ENCODE peak calls at places on chromosomes 11 and 22, in eight cellular contexts. D is aorta; K is CD4-positive, alpha-beta memory T cell; V is heart right ventricle; F is CD4-positive, CD25-positive, alpha-beta regulatory T cell; I is IMR-90; N is endothelial cell of umbilical vein; G is cardiac muscle cell. Y is an unnamed sample.

GRCh38 chr22:23825246-23825905 is 13.4 kb downstream of the DERL3 start:
- DNase-seq in D (peak; percentile 65), K (no peak), V (no peak), F (no peak), I (no peak), N (no peak), G (no peak), Y (no peak)

GRCh38 chr11:109552376-109552775 is 130.4 kb downstream of the C11orf87 start:
- DNase-seq in D (no peak), K (no peak), V (no peak), F (no peak), I (no peak), N (no peak), G (no peak), Y (no peak)

GRCh38 chr22:39439170-39439569 is 17.6 kb upstream of the MGAT3 start:
- DNase-seq in D (no peak), K (no peak), V (no peak), F (no peak), I (peak; percentile 76), N (no peak), G (no peak), Y (no peak)

GRCh38 chr11:102286292-102286691 is 31.0 kb upstream of the BIRC3 start:
- DNase-seq in D (no peak), K (no peak), V (no peak), F (no peak), I (no peak), N (no peak), G (no peak), Y (no peak)

GRCh38 chr22:50529416-50530279 is at the start of gene TYMP:
- DNase-seq in D (peak; percentile 90), K (peak; percentile 65), V (peak; percentile 85), F (peak; percentile 59), I (no peak), N (no peak), G (no peak), Y (peak; percentile 40)

GRCh38 chr11:133830931-133831907 is 14.1 kb downstream of the SPATA19 start:
- DNase-seq in D (no peak), K (no peak), V (no peak), F (no peak), I (no peak), N (no peak), G (no peak), Y (no peak)

GRCh38 chr22:47588583-47588970 is 826.1 kb downstream of the TBC1D22A start:
- DNase-seq in D (peak; percentile 13), K (no peak), V (no peak), F (no peak), I (no peak), N (no peak), G (no peak), Y (no peak)

GRCh38 chr11:98940913-98941312 is 79.8 kb upstream of the CNTN5 start:
- DNase-seq in D (no peak), K (no peak), V (no peak), F (no peak), I (no peak), N (no peak), G (peak; percentile 3), Y (peak; percentile 1)

GRCh38 chr11:65417702-65418430 is 4.7 kb upstream of the NEAT1 start:
- DNase-seq in D (peak; percentile 87), K (peak; percentile 35), V (peak; percentile 65), F (peak; percentile 44), I (peak; percentile 28), N (peak; percentile 26), G (peak; percentile 46), Y (peak; percentile 58)

GRCh38 chr11:39239553-39239952 is 2219.9 kb downstream of the LRRC4C start:
- DNase-seq in D (no peak), K (no peak), V (no peak), F (no peak), I (no peak), N (no peak), G (no peak), Y (no peak)

GRCh38 chr11:118529584-118530175 is 1.3 kb upstream of the TMEM25 start:
- DNase-seq in D (no peak), K (no peak), V (no peak), F (no peak), I (no peak), N (no peak), G (no peak), Y (no peak)

GRCh38 chr11:44791546-44791945 is 64.8 kb downstream of the TSPAN18 start:
- DNase-seq in D (peak; percentile 48), K (no peak), V (no peak), F (no peak), I (no peak), N (no peak), G (no peak), Y (no peak)

GRCh38 chr11:75072582-75072981 is 24.1 kb downstream of the OR2AT4 start:
- DNase-seq in D (no peak), K (no peak), V (no peak), F (no peak), I (no peak), N (no peak), G (no peak), Y (no peak)

GRCh38 chr22:45273452-45274075 is 11.2 kb upstream of the UPK3A start:
- DNase-seq in D (peak; percentile 63), K (no peak), V (no peak), F (no peak), I (no peak), N (no peak), G (no peak), Y (no peak)

GRCh38 chr11:23288001-23288783 is 427.9 kb upstream of the CCDC179 start:
- DNase-seq in D (no peak), K (no peak), V (no peak), F (no peak), I (peak; percentile 94), N (peak; percentile 10), G (no peak), Y (peak; percentile 10)

GRCh38 chr22:47586038-47586437 is 823.6 kb downstream of the TBC1D22A start:
- DNase-seq in D (peak; percentile 2), K (no peak), V (no peak), F (no peak), I (no peak), N (no peak), G (no peak), Y (no peak)

GRCh38 chr22:31106651-31107205 is 640 bp downstream of the SELENOM start:
- DNase-seq in D (no peak), K (no peak), V (no peak), F (no peak), I (peak; percentile 55), N (no peak), G (no peak), Y (peak; percentile 30)

GRCh38 chr11:116691779-116692178 is 81.0 kb downstream of the BUD13 start:
- DNase-seq in D (peak; percentile 78), K (peak; percentile 33), V (peak; percentile 25), F (peak; percentile 39), I (peak; percentile 6), N (peak; percentile 24), G (peak; percentile 63), Y (peak; percentile 39)

GRCh38 chr11:45848654-45849081 is 1.4 kb downstream of the CRY2 start:
- DNase-seq in D (no peak), K (no peak), V (no peak), F (no peak), I (no peak), N (no peak), G (no peak), Y (no peak)
- H3K4me3 ChIP-seq in D (peak overlapping the region; percentile 52), K (no peak overlapping the region), V (peak overlapping the region; percentile 90), F (peak overlapping the region; percentile 79), I (peak overlapping the region; percentile 97), N (no peak overlapping the region), G (peak overlapping the region; percentile 65), Y (no peak overlapping the region)

GRCh38 chr22:49372111-49372529 is 455.6 kb downstream of the BRD1 start:
- DNase-seq in D (peak; percentile 44), K (no peak), V (no peak), F (no peak), I (no peak), N (no peak), G (no peak), Y (no peak)
- H3K9me3 ChIP-seq in D (no peaks in the 10 kb centered on the region), K (no peaks in the 10 kb centered on the region), V (no peaks in the 10 kb centered on the region), F (no peaks in the 10 kb centered on the region), I (peaks cover 60% of the 10 kb centered on the region), N (peaks cover 11% of the 10 kb centered on the region), G (no peaks in the 10 kb centered on the region), Y (no peaks in the 10 kb centered on the region)

GRCh38 chr22:33049125-33049729 is 9.0 kb downstream of the SYN3 start:
- DNase-seq in D (peak; percentile 85), K (peak; percentile 33), V (peak; percentile 60), F (peak; percentile 25), I (peak; percentile 67), N (peak; percentile 30), G (peak; percentile 80), Y (peak; percentile 73)

GRCh38 chr22:33054276-33054675 is 3.9 kb downstream of the SYN3 start:
- DNase-seq in D (no peak), K (no peak), V (no peak), F (no peak), I (no peak), N (no peak), G (no peak), Y (no peak)

GRCh38 chr22:33050614-33051230 is 7.5 kb downstream of the SYN3 start:
- DNase-seq in D (no peak), K (no peak), V (no peak), F (no peak), I (no peak), N (no peak), G (no peak), Y (no peak)

GRCh38 chr22:33053323-33053722 is 4.9 kb downstream of the SYN3 start:
- DNase-seq in D (no peak), K (no peak), V (no peak), F (no peak), I (no peak), N (no peak), G (no peak), Y (no peak)

GRCh38 chr22:33051960-33052839 is 6.0 kb downstream of the SYN3 start:
- DNase-seq in D (no peak), K (no peak), V (no peak), F (no peak), I (no peak), N (no peak), G (peak; percentile 39), Y (no peak)
- H3K27me3 ChIP-seq in D (no peaks in the 10 kb centered on the region), K (no peaks in the 10 kb centered on the region), V (peaks cover 62% of the 10 kb centered on the region), F (peaks cover 24% of the 10 kb centered on the region), I (peaks cover 12% of the 10 kb centered on the region), N (no peaks in the 10 kb centered on the region), G (peaks cover 15% of the 10 kb centered on the region), Y (peaks cover 2% of the 10 kb centered on the region)

GRCh38 chr22:41561788-41562187 is 978 bp downstream of the CSDC2 start:
- DNase-seq in D (no peak), K (no peak), V (peak; percentile 71), F (no peak), I (no peak), N (no peak), G (no peak), Y (no peak)
- H3K4me3 ChIP-seq in D (peak overlapping the region; percentile 36), K (no peak overlapping the region), V (peak overlapping the region; percentile 46), F (no peak overlapping the region), I (peak overlapping the region; percentile 80), N (no peak overlapping the region), G (no peak overlapping the region), Y (no peak overlapping the region)

GRCh38 chr11:17368551-17368950 is 17.0 kb downstream of the NCR3LG1 start:
- DNase-seq in D (no peak), K (no peak), V (no peak), F (no peak), I (no peak), N (no peak), G (no peak), Y (no peak)
- H3K9me3 ChIP-seq in D (peaks cover 31% of the 10 kb centered on the region), K (peaks cover 26% of the 10 kb centered on the region), V (peaks cover 50% of the 10 kb centered on the region), F (peaks cover 41% of the 10 kb centered on the region), I (peaks cover 44% of the 10 kb centered on the region), N (peaks cover 13% of the 10 kb centered on the region), G (no peaks in the 10 kb centered on the region), Y (no peaks in the 10 kb centered on the region)